ENCODE peak calls at places on chromosomes 13 and 19, in four cellular contexts. V, F, C and Y are unnamed samples.

GRCh38 chr13:95296326-95296939 is 4.8 kb downstream of the ABCC4 start:
- DNase-seq in F (peak; percentile 82), V (peak; percentile 21), C (peak; percentile 56), Y (no peak)

GRCh38 chr13:39415003-39415402 is 188.0 kb downstream of the LHFPL6 start:
- DNase-seq in V (no peak), C (peak; percentile 1), F (no peak), Y (no peak)

GRCh38 chr19:38017504-38018150 is 110.6 kb downstream of the SIPA1L3 start:
- DNase-seq in F (no peak), C (no peak), V (no peak), Y (no peak)

GRCh38 chr13:33169273-33169980 is 116.1 kb downstream of the STARD13 start:
- DNase-seq in C (no peak), V (no peak), F (no peak), Y (no peak)

GRCh38 chr19:19006213-19006612 is 27.1 kb downstream of the SUGP2 start:
- DNase-seq in F (no peak), V (no peak), C (no peak), Y (no peak)

GRCh38 chr13:102726430-102726829 is 31.6 kb upstream of the METTL21C start:
- DNase-seq in V (no peak), F (no peak), C (peak; percentile 35), Y (no peak)

GRCh38 chr19:4633140-4633967 is 6.0 kb upstream of the TNFAIP8L1 start:
- DNase-seq in F (peak; percentile 73), V (peak; percentile 65), C (peak; percentile 67), Y (peak; percentile 16)

GRCh38 chr19:14555918-14556661 is 15.8 kb downstream of the NDUFB7 start:
- DNase-seq in V (no peak), C (no peak), F (no peak), Y (no peak)

GRCh38 chr19:18593367-18594095 is 4.9 kb downstream of the REX1BD start:
- DNase-seq in C (no peak), V (no peak), F (peak; percentile 27), Y (no peak)

GRCh38 chr19:30082611-30083010 is 140.6 kb downstream of the URI1 start:
- DNase-seq in C (no peak), F (no peak), V (no peak), Y (no peak)

GRCh38 chr19:49468746-49469447 is 5.1 kb upstream of the FLT3LG start:
- DNase-seq in V (no peak), F (no peak), C (no peak), Y (peak; percentile 97)

GRCh38 chr19:48746738-48747575 is at the start of gene IZUMO1:
- DNase-seq in V (peak; percentile 59), C (no peak), F (peak; percentile 89), Y (no peak)

GRCh38 chr19:8180018-8180417 is 29.2 kb upstream of the CERS4 start:
- DNase-seq in V (no peak), C (no peak), F (no peak), Y (no peak)

GRCh38 chr19:8174706-8175105 is 25.3 kb upstream of the FBN3 start:
- DNase-seq in F (no peak), C (no peak), V (no peak), Y (no peak)
- H2AFZ ChIP-seq in F (no peak overlapping the region), C (no peak overlapping the region), V (no peak overlapping the region), Y (no peak overlapping the region)

DNA sequence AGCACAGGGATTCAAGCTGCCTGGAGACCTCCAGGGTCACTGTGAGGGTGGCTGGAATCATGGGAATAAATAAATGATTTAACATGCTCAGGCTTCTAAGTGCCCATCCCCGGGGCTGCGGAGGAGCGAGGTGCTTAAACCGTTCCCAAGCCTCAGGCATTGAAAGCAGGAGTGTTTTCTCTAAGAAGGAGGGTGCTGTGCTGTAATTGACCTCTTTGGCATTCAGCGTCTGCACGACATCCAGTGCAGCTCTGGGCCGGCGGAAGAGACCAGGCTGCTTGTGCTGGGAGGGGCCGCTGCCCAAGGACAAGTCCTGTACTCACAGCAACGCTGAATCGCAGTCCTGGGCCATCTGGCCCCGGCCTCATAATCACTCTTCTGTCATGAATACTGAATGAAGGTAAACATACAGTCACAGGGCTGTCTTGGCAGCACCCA is 24.9 kb downstream of the GPR42 start:
- DNase-seq in C (peak; percentile 65), F (peak; percentile 32), V (no peak), Y (no peak)
- TF ChIP-seq ZBTB33 in C (no peak), F (no peak), V (no peak), Y (no peak)

GRCh38 chr19:33288666-33289065 is 13.7 kb downstream of the CEBPA start:
- DNase-seq in F (no peak), V (no peak), C (no peak), Y (no peak)

GRCh38 chr19:33289261-33289660 is 13.1 kb downstream of the CEBPA start:
- DNase-seq in C (no peak), V (no peak), F (no peak), Y (no peak)

GRCh38 chr19:33285441-33285927 is 16.9 kb downstream of the CEBPA start:
- DNase-seq in V (no peak), F (no peak), C (peak; percentile 58), Y (no peak)

GRCh38 chr19:33286899-33287298 is 15.4 kb downstream of the CEBPA start:
- DNase-seq in F (no peak), V (no peak), C (no peak), Y (no peak)

DNA sequence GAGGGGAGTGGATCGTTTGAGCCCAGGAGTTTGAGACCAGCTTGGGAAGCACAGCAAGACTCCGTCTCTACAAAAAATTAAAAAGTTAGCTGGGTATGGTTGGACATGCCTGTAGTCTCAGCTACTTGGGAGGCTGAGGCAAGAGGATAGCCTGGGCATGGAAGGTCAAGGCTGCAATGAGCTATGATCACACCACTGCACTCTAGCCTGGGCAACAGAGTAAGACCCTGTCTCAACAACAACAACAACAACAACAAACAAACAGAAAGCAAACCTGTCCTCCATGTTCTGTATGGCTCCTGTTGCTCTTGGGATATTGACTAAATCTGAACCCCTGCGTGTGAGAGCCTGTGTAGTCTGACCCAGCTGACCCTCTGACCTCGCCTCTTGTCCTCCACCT is 14.9 kb downstream of the CEBPA start:
- DNase-seq in V (no peak), C (no peak), F (no peak), Y (no peak)
- H2AFZ ChIP-seq in V (no peak overlapping the region), C (no peak overlapping the region), F (no peak overlapping the region), Y (no peak overlapping the region)

DNA sequence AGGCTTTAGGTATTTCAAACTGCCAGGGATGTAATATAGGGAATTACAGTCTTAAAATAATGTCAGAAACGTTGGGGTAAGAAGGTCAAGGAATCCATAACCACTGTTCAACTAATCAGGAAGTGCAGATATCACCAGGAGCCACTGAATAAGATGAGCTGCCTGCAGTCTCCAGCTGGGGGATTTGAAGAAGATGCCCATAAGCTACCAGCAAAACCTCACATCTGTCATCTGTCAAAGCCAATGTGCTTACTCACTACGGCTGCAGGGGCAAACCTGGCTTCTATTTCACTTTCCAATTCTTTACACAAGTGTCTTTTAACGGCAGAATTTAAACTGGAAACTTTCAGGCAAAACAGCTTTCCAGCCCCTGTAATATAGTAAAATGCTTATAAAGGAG is 1410.1 kb upstream of the ATXN8OS start:
- DNase-seq in C (no peak), F (peak; percentile 31), V (no peak), Y (no peak)
- TF ChIP-seq ZBTB33 in C (no peak), F (no peak), V (no peak), Y (no peak)

GRCh38 chr19:1845642-1846041 is 2.6 kb downstream of the REXO1 start:
- DNase-seq in V (no peak), C (no peak), F (no peak), Y (no peak)

GRCh38 chr19:1843646-1844394 is 4.5 kb downstream of the REXO1 start:
- DNase-seq in C (no peak), F (no peak), V (no peak), Y (no peak)

GRCh38 chr19:1846517-1847205 is 1.6 kb downstream of the REXO1 start:
- DNase-seq in V (no peak), F (no peak), C (no peak), Y (no peak)

GRCh38 chr19:1843116-1843515 is 5.2 kb downstream of the REXO1 start:
- DNase-seq in C (no peak), F (no peak), V (no peak), Y (no peak)

DNA sequence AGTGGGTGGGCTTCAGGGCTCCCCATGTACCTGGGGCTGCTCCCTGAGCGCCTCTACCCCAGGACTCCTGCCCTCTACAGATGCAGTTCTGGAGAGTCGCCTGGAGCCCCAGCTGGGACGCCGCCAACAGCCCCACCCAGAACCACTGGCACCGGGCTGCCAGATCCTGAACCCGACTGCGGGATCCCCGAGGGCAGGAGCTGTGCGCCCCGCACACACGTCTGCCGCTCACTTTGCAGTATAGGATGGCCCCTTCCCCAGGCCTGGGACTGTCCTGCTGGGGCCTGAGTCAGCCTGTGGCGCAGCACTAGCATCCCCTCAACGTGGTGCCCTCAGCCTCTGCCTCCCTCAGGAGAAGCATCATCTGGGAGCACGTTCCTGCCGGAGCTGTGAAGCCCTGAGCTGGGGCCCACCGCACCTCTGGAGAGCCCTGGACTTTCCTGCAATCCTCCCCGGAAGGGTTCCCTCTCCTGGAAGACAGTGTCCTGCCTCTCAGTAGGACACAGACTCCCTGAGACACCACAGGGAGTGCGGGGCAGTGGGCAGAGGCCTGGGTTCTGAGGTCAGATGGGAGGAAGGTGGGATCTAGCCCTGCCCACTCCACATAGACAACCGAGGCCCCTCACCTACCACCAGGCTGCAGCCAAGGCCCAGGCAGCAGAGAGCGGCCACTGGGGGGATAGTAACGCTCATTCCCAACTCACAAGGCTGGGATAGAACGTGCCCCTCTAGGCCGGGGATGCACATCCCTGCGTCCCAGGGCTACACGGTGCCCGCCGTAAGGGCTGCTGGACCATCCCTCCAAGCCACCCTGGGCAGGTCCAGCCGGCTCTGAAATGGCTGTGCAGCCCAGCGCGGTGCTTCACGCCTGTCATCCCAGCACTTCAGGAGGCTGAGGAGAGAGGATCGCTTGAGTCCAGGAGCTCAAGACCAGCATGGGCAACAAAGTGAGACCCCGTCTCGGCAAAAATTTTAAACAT is 3.5 kb downstream of the REXO1 start:
- DNase-seq in F (no peak), C (no peak), V (no peak), Y (no peak)
- H2AFZ ChIP-seq in F (no peak overlapping the region), C (no peak overlapping the region), V (no peak overlapping the region), Y (no peak overlapping the region)

DNA sequence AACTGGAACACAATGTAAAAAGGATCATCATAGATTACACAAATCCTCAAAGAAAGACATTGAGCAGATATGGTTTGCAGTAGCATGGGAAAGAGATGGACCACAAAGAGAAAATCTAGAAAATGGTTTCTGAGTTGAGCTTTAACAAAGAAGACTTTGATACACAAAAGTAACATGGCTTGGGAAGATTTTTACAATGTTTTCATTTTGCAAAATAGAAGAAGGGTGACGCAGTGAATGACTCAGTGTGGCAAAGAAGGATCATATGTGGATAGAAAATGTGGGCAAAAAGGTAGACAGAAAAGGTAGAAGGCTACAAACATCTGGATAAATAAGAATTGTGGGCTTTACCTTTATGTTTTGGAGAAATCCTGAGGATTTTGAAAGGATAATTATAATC is 1220.5 kb downstream of the PCDH17 start:
- DNase-seq in F (no peak), V (no peak), C (no peak), Y (no peak)
- TF ChIP-seq ZBTB33 in F (no peak), V (no peak), C (no peak), Y (no peak)

GRCh38 chr13:29743229-29743786 is 107.1 kb downstream of the UBL3 start:
- DNase-seq in C (no peak), F (peak; percentile 49), V (no peak), Y (no peak)
- H2AFZ ChIP-seq in C (no peak overlapping the region), F (no peak overlapping the region), V (no peak overlapping the region), Y (no peak overlapping the region)